ENCODE peak calls at places on chromosome 12, in four cellular contexts. One of them, this sample, is unnamed.

GRCh38 chr12:42666671-42667243 is 77.2 kb upstream of the PRICKLE1 start:
- DNase-seq in H1: no peak
- DNase-seq in HepG2: no peak
- DNase-seq in K562: peak
- DNase-seq in this sample: no peak

GRCh38 chr12:112419269-112420133 is 754 bp downstream of the PTPN11 start:
- DNase-seq in H1: no peak
- DNase-seq in HepG2: peak
- DNase-seq in K562: peak
- DNase-seq in this sample: peak

GRCh38 chr12:38543151-38543550 is 226.6 kb downstream of the ALG10B start:
- DNase-seq in H1: no peak
- DNase-seq in HepG2: no peak
- DNase-seq in K562: no peak
- DNase-seq in this sample: no peak

GRCh38 chr12:85007836-85008235 is 28.2 kb downstream of the TSPAN19 start:
- DNase-seq in H1: no peak
- DNase-seq in HepG2: no peak
- DNase-seq in K562: no peak
- DNase-seq in this sample: no peak

GRCh38 chr12:42325776-42326465 is at the start of the genes PPHLN1 and ZCRB1:
- DNase-seq in H1: peak
- DNase-seq in HepG2: peak
- DNase-seq in K562: peak
- DNase-seq in this sample: peak

GRCh38 chr12:102905229-102905628 is 11.8 kb downstream of the PAH start:
- DNase-seq in H1: no peak
- DNase-seq in HepG2: no peak
- DNase-seq in K562: no peak
- DNase-seq in this sample: no peak

GRCh38 chr12:10562306-10562933 is 51.0 kb downstream of the MAGOHB start:
- DNase-seq in H1: no peak
- DNase-seq in HepG2: peak
- DNase-seq in K562: peak
- DNase-seq in this sample: peak

GRCh38 chr12:51028811-51029146 is 2.6 kb upstream of the SLC11A2 start:
- DNase-seq in H1: no peak
- DNase-seq in HepG2: no peak
- DNase-seq in K562: no peak
- DNase-seq in this sample: no peak

GRCh38 chr12:19456176-19456575 is 16.9 kb downstream of the AEBP2 start:
- DNase-seq in H1: no peak
- DNase-seq in HepG2: no peak
- DNase-seq in K562: no peak
- DNase-seq in this sample: no peak

GRCh38 chr12:66929121-66929520 is 250.2 kb upstream of the GRIP1 start:
- DNase-seq in H1: no peak
- DNase-seq in HepG2: no peak
- DNase-seq in K562: no peak
- DNase-seq in this sample: no peak

GRCh38 chr12:6148061-6148460 is 23.6 kb upstream of the VWF start:
- DNase-seq in H1: no peak
- DNase-seq in HepG2: no peak
- DNase-seq in K562: no peak
- DNase-seq in this sample: no peak

GRCh38 chr12:80513211-80513610 is 69.2 kb downstream of the PTPRQ start:
- DNase-seq in H1: no peak
- DNase-seq in HepG2: no peak
- DNase-seq in K562: no peak
- DNase-seq in this sample: no peak

GRCh38 chr12:91574391-91574790 is 391.8 kb upstream of the DCN start:
- DNase-seq in H1: no peak
- DNase-seq in HepG2: no peak
- DNase-seq in K562: no peak
- DNase-seq in this sample: no peak

GRCh38 chr12:122641976-122642375 is 61.2 kb downstream of the HCAR2 start:
- DNase-seq in H1: no peak
- DNase-seq in HepG2: no peak
- DNase-seq in K562: no peak
- DNase-seq in this sample: no peak

GRCh38 chr12:26150737-26151450 is 26.1 kb upstream of the BHLHE41 start:
- DNase-seq in H1: no peak
- DNase-seq in HepG2: no peak
- DNase-seq in K562: no peak
- DNase-seq in this sample: no peak

GRCh38 chr12:22101749-22102243 is 55.8 kb downstream of the CMAS start:
- DNase-seq in H1: no peak
- DNase-seq in HepG2: no peak
- DNase-seq in K562: no peak
- DNase-seq in this sample: no peak

GRCh38 chr12:115212356-115212755 is 528.4 kb upstream of the TBX3 start:
- DNase-seq in H1: no peak
- DNase-seq in HepG2: no peak
- DNase-seq in K562: no peak
- DNase-seq in this sample: no peak

GRCh38 chr12:15404485-15404884 is 82.2 kb downstream of the PTPRO start:
- DNase-seq in H1: no peak
- DNase-seq in HepG2: no peak
- DNase-seq in K562: no peak
- DNase-seq in this sample: no peak

GRCh38 chr12:116282371-116283286 is 5.1 kb upstream of the MED13L start:
- DNase-seq in H1: no peak
- DNase-seq in HepG2: no peak
- DNase-seq in K562: peak
- DNase-seq in this sample: no peak

GRCh38 chr12:118651487-118651886 is 275.1 kb downstream of the SUDS3 start:
- DNase-seq in H1: no peak
- DNase-seq in HepG2: no peak
- DNase-seq in K562: no peak
- DNase-seq in this sample: no peak

GRCh38 chr12:117686911-117687377 is 281.8 kb downstream of the KSR2 start:
- DNase-seq in H1: no peak
- DNase-seq in HepG2: peak
- DNase-seq in K562: no peak
- DNase-seq in this sample: peak

GRCh38 chr12:77746108-77746507 is 84.6 kb upstream of the NAV3 start:
- DNase-seq in H1: no peak
- DNase-seq in HepG2: no peak
- DNase-seq in K562: no peak
- DNase-seq in this sample: no peak

GRCh38 chr12:42410345-42410744 is 84.4 kb downstream of the PPHLN1 start:
- DNase-seq in H1: no peak
- DNase-seq in HepG2: no peak
- DNase-seq in K562: no peak
- DNase-seq in this sample: no peak

GRCh38 chr12:127107744-127108143 is 1159.2 kb upstream of the TMEM132C start:
- DNase-seq in H1: no peak
- DNase-seq in HepG2: no peak
- DNase-seq in K562: no peak
- DNase-seq in this sample: no peak

GRCh38 chr12:127108360-127109215 is 1158.4 kb upstream of the TMEM132C start:
- DNase-seq in H1: no peak
- DNase-seq in HepG2: peak
- DNase-seq in K562: peak
- DNase-seq in this sample: peak

GRCh38 chr12:127101086-127101485 is 1165.9 kb upstream of the TMEM132C start:
- DNase-seq in H1: no peak
- DNase-seq in HepG2: no peak
- DNase-seq in K562: no peak
- DNase-seq in this sample: no peak

GRCh38 chr12:127106723-127107122 is 1160.2 kb upstream of the TMEM132C start:
- DNase-seq in H1: no peak
- DNase-seq in HepG2: no peak
- DNase-seq in K562: no peak
- DNase-seq in this sample: no peak
- TF ChIP-seq RNF2 in H1: no peak
- TF ChIP-seq RNF2 in HepG2: no peak
- TF ChIP-seq RNF2 in K562: no peak
- TF ChIP-seq RNF2 in this sample: no peak

GRCh38 chr12:401235-402126 is at the start of gene CCDC77:
- DNase-seq in H1: peak
- DNase-seq in HepG2: peak
- DNase-seq in K562: peak
- DNase-seq in this sample: peak
- TF ChIP-seq POLR2A in H1: peak
- TF ChIP-seq POLR2A in HepG2: peak
- TF ChIP-seq POLR2A in K562: peak
- TF ChIP-seq POLR2A in this sample: no peak

GRCh38 chr12:12356467-12356885 is 402 bp upstream of the BORCS5 start:
- DNase-seq in H1: no peak
- DNase-seq in HepG2: no peak
- DNase-seq in K562: no peak
- DNase-seq in this sample: no peak
- TF ChIP-seq RNF2 in H1: no peak
- TF ChIP-seq RNF2 in HepG2: no peak
- TF ChIP-seq RNF2 in K562: no peak
- TF ChIP-seq RNF2 in this sample: no peak

GRCh38 chr12:110048242-110049027 is at the start of gene C12orf76:
- DNase-seq in H1: peak
- DNase-seq in HepG2: peak
- DNase-seq in K562: peak
- DNase-seq in this sample: peak
- TF ChIP-seq POLR2A in H1: no peak
- TF ChIP-seq POLR2A in HepG2: peak
- TF ChIP-seq POLR2A in K562: peak
- TF ChIP-seq POLR2A in this sample: peak

DNA sequence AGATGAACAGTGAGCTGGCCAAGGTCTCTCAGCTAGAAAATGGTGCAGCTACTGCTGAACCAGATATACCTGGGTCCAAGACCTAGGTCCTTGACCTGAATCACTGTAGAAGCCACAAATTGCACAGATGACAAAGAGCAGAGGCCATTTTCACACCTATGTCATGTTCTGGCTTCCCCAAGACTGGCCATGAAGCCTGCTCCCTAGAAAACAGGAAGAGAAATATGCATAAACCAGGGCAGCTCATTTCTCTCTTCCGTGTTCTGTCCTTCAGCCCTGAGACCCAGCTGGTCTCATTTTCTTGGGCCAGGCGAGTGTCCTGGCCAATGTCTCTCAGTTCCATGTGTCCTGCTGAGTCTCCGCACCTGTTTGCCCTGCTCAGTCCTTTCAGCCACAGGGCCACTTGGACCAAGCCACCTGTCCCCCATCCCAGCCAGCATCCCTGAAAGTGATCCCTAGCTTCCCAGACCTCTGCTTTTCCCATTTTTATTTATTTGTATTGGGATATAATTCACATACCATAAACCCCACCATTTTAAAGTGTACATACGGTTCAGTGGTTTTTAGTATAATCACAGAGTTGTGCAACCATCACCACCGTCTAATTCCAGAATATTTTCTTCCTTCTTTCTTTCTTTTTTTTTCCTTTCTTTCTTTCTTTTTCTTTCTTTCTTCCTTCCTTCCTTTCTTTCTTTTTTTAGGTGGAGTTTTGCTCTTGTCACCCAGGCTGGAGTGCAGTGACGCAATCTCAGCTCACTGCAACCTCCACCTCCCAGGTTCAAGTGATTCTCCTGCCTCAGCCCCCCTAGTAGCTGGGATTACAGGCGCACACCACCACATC is 27.0 kb downstream of the P2RX7 start:
- DNase-seq in H1: no peak
- DNase-seq in HepG2: no peak
- DNase-seq in K562: no peak
- DNase-seq in this sample: no peak
- TF ChIP-seq RNF2 in H1: no peak
- TF ChIP-seq RNF2 in HepG2: no peak
- TF ChIP-seq RNF2 in K562: no peak
- TF ChIP-seq RNF2 in this sample: no peak

GRCh38 chr12:128806573-128806972 is 17.2 kb downstream of the SLC15A4 start:
- DNase-seq in H1: no peak
- DNase-seq in HepG2: no peak
- DNase-seq in K562: no peak
- DNase-seq in this sample: no peak
- TF ChIP-seq POLR2A in H1: no peak
- TF ChIP-seq POLR2A in HepG2: no peak
- TF ChIP-seq POLR2A in K562: no peak
- TF ChIP-seq POLR2A in this sample: no peak

This sample was measured in A549.